ENCODE peak calls at places on chromosome 9, in six cellular contexts. W, C, Z, A, H and K are unnamed samples.

GRCh38 chr9:98357921-98358535 is 102.6 kb upstream of the TBC1D2 start:
- DNase-seq in W (no peak), C (peak; percentile 77), Z (no peak), A (no peak), H (no peak), K (no peak)

GRCh38 chr9:13144176-13144820 is 135.2 kb downstream of the MPDZ start:
- DNase-seq in W (no peak), C (no peak), Z (no peak), A (no peak), H (no peak), K (no peak)

GRCh38 chr9:133713211-133713959 is 24.8 kb downstream of the SARDH start:
- DNase-seq in W (no peak), C (no peak), Z (no peak), A (no peak), H (no peak), K (no peak)

GRCh38 chr9:121660367-121660766 is 8.9 kb downstream of the DAB2IP start:
- DNase-seq in W (no peak), C (no peak), Z (no peak), A (no peak), H (no peak), K (no peak)

GRCh38 chr9:110050925-110051355 is 157.0 kb downstream of the C9orf152 start:
- DNase-seq in W (no peak), C (peak; percentile 95), Z (no peak), A (no peak), H (peak; percentile 64), K (no peak)

GRCh38 chr9:127928232-127929043 is 2.1 kb downstream of the PIP5KL1 start:
- DNase-seq in W (no peak), C (no peak), Z (no peak), A (no peak), H (no peak), K (no peak)

GRCh38 chr9:136285501-136286358 is 18.2 kb downstream of the CCDC187 start:
- DNase-seq in W (no peak), C (no peak), Z (no peak), A (no peak), H (no peak), K (no peak)

GRCh38 chr9:18791074-18791473 is 241.9 kb downstream of the SAXO1 start:
- DNase-seq in W (no peak), C (peak; percentile 12), Z (peak; percentile 45), A (no peak), H (no peak), K (no peak)

GRCh38 chr9:108053555-108054061 is 564.0 kb upstream of the KLF4 start:
- DNase-seq in W (no peak), C (peak; percentile 80), Z (no peak), A (peak; percentile 67), H (peak; percentile 90), K (no peak)

GRCh38 chr9:99040911-99041582 is 63.9 kb upstream of the TGFBR1 start:
- DNase-seq in W (no peak), C (peak; percentile 87), Z (no peak), A (no peak), H (no peak), K (no peak)

GRCh38 chr9:6680797-6681146 is 35.2 kb upstream of the GLDC start:
- DNase-seq in W (peak; percentile 64), C (peak; percentile 40), Z (no peak), A (peak; percentile 58), H (peak; percentile 41), K (no peak)

GRCh38 chr9:94919376-94920098 is 193.0 kb downstream of the AOPEP start:
- DNase-seq in W (no peak), C (peak; percentile 69), Z (no peak), A (no peak), H (no peak), K (no peak)

GRCh38 chr9:124399323-124399962 is 15.8 kb downstream of the PSMB7 start:
- DNase-seq in W (no peak), C (peak; percentile 67), Z (no peak), A (peak; percentile 46), H (no peak), K (no peak)

GRCh38 chr9:98317134-98317857 is 61.8 kb upstream of the TBC1D2 start:
- DNase-seq in W (no peak), C (peak; percentile 86), Z (no peak), A (no peak), H (no peak), K (no peak)

GRCh38 chr9:125513634-125514413 is 193.2 kb downstream of the MAPKAP1 start:
- DNase-seq in W (no peak), C (peak; percentile 81), Z (no peak), A (peak; percentile 35), H (no peak), K (no peak)

GRCh38 chr9:76099516-76099915 is 209.0 kb downstream of the PCSK5 start:
- DNase-seq in W (no peak), C (no peak), Z (no peak), A (no peak), H (no peak), K (no peak)

GRCh38 chr9:104682642-104683041 is 11.7 kb upstream of the OR13D1 start:
- DNase-seq in W (no peak), C (peak; percentile 51), Z (no peak), A (no peak), H (no peak), K (no peak)

GRCh38 chr9:133742849-133743444 is 4.8 kb upstream of the SARDH start:
- DNase-seq in W (peak; percentile 78), C (peak; percentile 57), Z (peak; percentile 84), A (peak; percentile 71), H (peak; percentile 74), K (peak; percentile 56)

GRCh38 chr9:118439446-118439845 is 735.2 kb downstream of the TLR4 start:
- DNase-seq in W (no peak), C (no peak), Z (no peak), A (no peak), H (no peak), K (no peak)

GRCh38 chr9:118444403-118444802 is 740.2 kb downstream of the TLR4 start:
- DNase-seq in W (no peak), C (no peak), Z (no peak), A (no peak), H (no peak), K (no peak)

DNA sequence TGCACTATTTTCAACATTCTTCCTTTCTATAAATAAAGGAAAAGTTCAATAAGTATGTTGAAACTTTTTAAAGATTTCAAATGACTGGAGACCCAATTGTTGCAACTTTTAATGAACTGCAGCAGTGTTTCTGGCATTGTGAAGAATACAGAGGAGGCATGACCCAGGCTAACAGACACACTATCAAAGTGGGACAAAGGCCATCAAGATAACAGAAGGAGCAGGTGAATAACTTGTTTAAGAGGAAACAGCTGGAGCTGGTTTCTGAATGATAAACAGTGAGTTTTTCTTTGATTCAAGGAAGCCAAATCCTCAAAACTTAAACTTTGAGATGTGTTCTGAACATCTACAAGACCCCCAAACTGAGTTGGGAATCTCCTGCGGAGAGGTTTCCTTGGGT is 734.6 kb downstream of the TLR4 start:
- DNase-seq in W (no peak), C (no peak), Z (no peak), A (no peak), H (no peak), K (no peak)
- H3K9me3 ChIP-seq in W (no peaks in the 10 kb centered on the region), C (peaks cover 8% of the 10 kb centered on the region), Z (no peaks in the 10 kb centered on the region), A (no peaks in the 10 kb centered on the region), H (no peaks in the 10 kb centered on the region), K (no peaks in the 10 kb centered on the region)

DNA sequence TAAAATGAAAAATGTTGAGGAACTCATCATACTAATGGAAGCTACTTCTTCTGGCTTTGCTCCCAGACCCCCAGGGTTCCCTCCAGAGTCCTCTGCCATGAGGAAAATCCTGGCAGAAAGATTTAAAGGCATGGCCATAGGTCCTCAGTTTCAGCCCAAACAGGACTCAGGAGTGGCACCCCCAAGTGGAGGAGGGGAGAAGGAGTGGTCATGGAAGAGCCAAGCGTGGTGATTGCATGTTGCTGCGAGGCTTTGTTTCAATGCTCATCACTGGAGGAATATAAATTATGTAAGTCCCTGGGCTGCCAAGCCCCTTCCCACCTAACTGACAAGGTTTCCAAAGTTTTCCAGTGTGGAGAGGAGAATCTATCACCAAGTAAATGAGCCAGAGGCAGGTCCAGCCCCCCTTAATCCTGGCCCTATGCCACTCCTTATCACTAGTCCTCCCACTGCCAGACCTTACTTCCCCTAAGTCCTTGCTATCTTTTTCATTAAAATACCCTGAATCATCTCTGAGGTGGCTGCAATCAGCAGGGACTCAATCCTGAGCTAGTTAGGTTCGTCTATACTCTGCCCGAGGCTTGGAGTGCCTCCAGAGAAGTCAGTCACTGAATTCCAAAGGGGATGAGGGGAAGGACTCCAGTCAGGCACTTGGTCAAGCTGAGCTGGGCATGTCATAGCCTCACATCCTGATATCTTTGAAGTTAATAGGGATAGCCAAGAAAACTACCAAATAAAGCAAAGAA is 70.7 kb upstream of the TAF1L start:
- DNase-seq in W (no peak), C (peak; percentile 15), Z (peak; percentile 16), A (no peak), H (no peak), K (no peak)
- H3K9me3 ChIP-seq in W (no peaks in the 10 kb centered on the region), C (no peaks in the 10 kb centered on the region), Z (no peaks in the 10 kb centered on the region), A (no peaks in the 10 kb centered on the region), H (no peaks in the 10 kb centered on the region), K (no peaks in the 10 kb centered on the region)

GRCh38 chr9:11431490-11431889 is 818.7 kb upstream of the PTPRD start:
- DNase-seq in W (no peak), C (no peak), Z (no peak), A (no peak), H (no peak), K (no peak)
- H3K9me3 ChIP-seq in W (no peaks in the 10 kb centered on the region), C (peaks cover 3% of the 10 kb centered on the region), Z (no peaks in the 10 kb centered on the region), A (no peaks in the 10 kb centered on the region), H (no peaks in the 10 kb centered on the region), K (peaks cover 3% of the 10 kb centered on the region)

DNA sequence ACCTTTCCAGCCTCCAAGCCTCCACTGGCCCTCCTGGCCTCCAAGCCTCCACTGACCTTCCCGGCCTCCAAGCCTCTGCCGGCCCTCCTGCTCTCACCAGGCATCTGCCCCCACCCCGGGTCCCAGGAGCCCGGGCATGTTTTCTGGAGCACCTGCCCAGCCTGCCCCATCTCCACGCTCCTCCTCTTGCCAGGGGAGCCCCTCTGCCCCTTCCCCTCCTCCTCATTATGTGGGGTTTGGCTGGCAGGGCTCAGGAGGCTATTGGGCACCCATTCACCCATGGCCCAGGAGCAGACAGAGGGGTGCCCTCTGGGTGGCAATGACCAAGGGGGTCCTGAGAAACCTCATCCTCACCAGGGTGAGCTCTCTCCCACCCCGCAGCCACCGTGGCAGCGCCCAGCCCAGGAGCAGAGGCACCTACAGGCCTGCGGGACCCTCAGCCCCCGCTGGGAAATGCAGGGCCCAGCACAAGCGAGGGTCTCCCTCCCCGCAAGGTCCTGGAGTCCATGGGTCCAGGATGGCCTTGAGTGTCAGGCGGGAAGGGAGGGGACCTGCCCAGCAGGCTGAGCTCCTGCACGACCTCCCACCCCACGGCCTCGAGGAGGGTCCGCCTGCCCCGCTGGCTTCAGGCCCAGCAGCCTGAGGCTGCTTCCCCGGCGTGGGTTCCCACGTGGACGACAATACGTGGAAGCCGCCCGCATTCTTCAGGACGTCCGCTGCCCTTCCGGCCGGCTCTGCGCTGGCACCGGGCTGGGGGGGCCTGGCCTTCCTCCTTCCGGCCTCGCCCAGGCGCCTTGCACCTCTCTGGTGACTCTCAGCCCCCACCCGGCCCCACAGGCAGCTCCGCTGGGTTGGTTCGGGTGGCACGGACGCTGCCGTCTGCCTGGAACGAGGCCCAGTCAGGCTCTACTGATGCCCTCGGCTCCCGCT is 51.4 kb upstream of the NRARP start:
- DNase-seq in W (no peak), C (no peak), Z (no peak), A (peak; percentile 59), H (no peak), K (no peak)
- H3K9me3 ChIP-seq in W (peaks cover 5% of the 10 kb centered on the region), C (peaks cover 40% of the 10 kb centered on the region), Z (peaks cover 8% of the 10 kb centered on the region), A (peaks cover 19% of the 10 kb centered on the region), H (peaks cover 6% of the 10 kb centered on the region), K (no peaks in the 10 kb centered on the region)